ENCODE peak calls at places on chromosomes 13 and 19, in six cellular contexts. V is ovary, C is tibial nerve, T is lower lobe of right lung, A is cardiac muscle cell, Q is mucosa of descending colon. G is an unnamed sample.

GRCh38 chr13:113668491-113668971 is 1.5 kb downstream of the GRK1 start:
- DNase-seq in A (no peak), V (peak; percentile 9), Q (peak; percentile 20), T (peak; percentile 42), C (no peak), G (no peak)

GRCh38 chr13:98083507-98083906 is 59.4 kb upstream of the FARP1 start:
- DNase-seq in A (no peak), T (no peak), Q (no peak), C (no peak), V (no peak), G (peak; percentile 11)

GRCh38 chr13:50133277-50133953 is 118.2 kb downstream of the KCNRG start:
- DNase-seq in Q (peak; percentile 23), T (no peak), V (no peak), C (no peak), A (no peak), G (no peak)

GRCh38 chr19:4606921-4607678 is 32.2 kb upstream of the TNFAIP8L1 start:
- DNase-seq in T (no peak), V (peak; percentile 39), Q (no peak), A (peak; percentile 65), C (no peak), G (peak; percentile 41)

GRCh38 chr13:107476068-107476467 is 739.3 kb downstream of the LIG4 start:
- DNase-seq in T (no peak), V (no peak), Q (no peak), C (no peak), A (no peak), G (no peak)

GRCh38 chr13:42076309-42076713 is 27.9 kb downstream of the DGKH start:
- DNase-seq in Q (no peak), T (no peak), V (no peak), A (no peak), C (no peak), G (no peak)

GRCh38 chr19:11675569-11675968 is 63.2 kb downstream of the ZNF823 start:
- DNase-seq in Q (no peak), C (no peak), A (no peak), V (no peak), T (no peak), G (no peak)

GRCh38 chr13:19742651-19743050 is 40.1 kb downstream of the PSPC1 start:
- DNase-seq in C (no peak), A (no peak), Q (no peak), V (no peak), T (no peak), G (no peak)

GRCh38 chr13:113923376-113924063 is 50.4 kb downstream of the C13orf46 start:
- DNase-seq in C (no peak), A (no peak), V (no peak), T (no peak), Q (no peak), G (no peak)

GRCh38 chr13:52399037-52399436 is 6.9 kb downstream of the THSD1 start:
- DNase-seq in Q (no peak), T (no peak), C (no peak), A (no peak), V (no peak), G (no peak)

GRCh38 chr19:33306853-33307792 is 4.8 kb upstream of the CEBPA start:
- DNase-seq in C (no peak), V (no peak), Q (peak; percentile 38), T (no peak), A (no peak), G (no peak)

GRCh38 chr19:28296506-28296905 is 916.4 kb downstream of the UQCRFS1 start:
- DNase-seq in V (no peak), C (no peak), A (no peak), Q (no peak), T (no peak), G (no peak)

GRCh38 chr19:11281336-11282049 is 14.5 kb upstream of the TSPAN16 start:
- DNase-seq in T (no peak), C (no peak), A (no peak), Q (no peak), V (no peak), G (no peak)

GRCh38 chr19:15640294-15640903 is at the start of gene CYP4F3:
- DNase-seq in Q (peak; percentile 99), V (peak; percentile 36), T (peak; percentile 80), C (peak; percentile 46), A (no peak), G (no peak)

GRCh38 chr13:42548731-42549554 is 25.0 kb upstream of the TNFSF11 start:
- DNase-seq in T (no peak), C (no peak), Q (peak; percentile 31), V (no peak), A (no peak), G (no peak)

GRCh38 chr19:4537953-4538600 is 1.8 kb downstream of the LRG1 start:
- DNase-seq in V (no peak), Q (no peak), C (no peak), T (no peak), A (no peak), G (peak; percentile 2)

GRCh38 chr13:93038187-93038586 is 188.4 kb upstream of the GPC6 start:
- DNase-seq in A (no peak), V (no peak), C (no peak), Q (no peak), T (no peak), G (no peak)

GRCh38 chr13:40408602-40409001 is 257.8 kb downstream of the FOXO1 start:
- DNase-seq in C (no peak), A (no peak), Q (no peak), T (no peak), V (no peak), G (no peak)

GRCh38 chr19:45363861-45364459 is 6.4 kb downstream of the ERCC2 start:
- DNase-seq in C (no peak), T (no peak), Q (no peak), A (no peak), V (no peak), G (no peak)
- H3K4me1 ChIP-seq in C (no peaks in the 10 kb centered on the region), T (no peaks in the 10 kb centered on the region), Q (no peaks in the 10 kb centered on the region), A (no peaks in the 10 kb centered on the region), V (no peaks in the 10 kb centered on the region), G (no peaks in the 10 kb centered on the region)

GRCh38 chr19:17755533-17755885 is 4.2 kb downstream of the FCHO1 start:
- DNase-seq in A (no peak), V (no peak), Q (no peak), T (no peak), C (no peak), G (no peak)
- H3K4me1 ChIP-seq in A (no peaks in the 10 kb centered on the region), V (peaks cover 3% of the 10 kb centered on the region), Q (no peaks in the 10 kb centered on the region), T (no peaks in the 10 kb centered on the region), C (peaks cover 8% of the 10 kb centered on the region), G (no peaks in the 10 kb centered on the region)

GRCh38 chr19:47766670-47767069 is 11.8 kb upstream of the SELENOW start:
- DNase-seq in Q (no peak), A (no peak), C (no peak), T (no peak), V (no peak), G (no peak)

GRCh38 chr19:47766359-47766620 is 12.2 kb upstream of the SELENOW start:
- DNase-seq in C (no peak), A (no peak), T (no peak), Q (no peak), V (peak; percentile 24), G (no peak)

GRCh38 chr19:47767349-47767748 is 11.2 kb upstream of the SELENOW start:
- DNase-seq in A (no peak), V (no peak), C (no peak), Q (no peak), T (no peak), G (no peak)

GRCh38 chr19:47769534-47769933 is 9.0 kb upstream of the SELENOW start:
- DNase-seq in A (no peak), V (no peak), C (no peak), Q (no peak), T (no peak), G (no peak)

GRCh38 chr19:47768604-47769003 is 9.9 kb upstream of the SELENOW start:
- DNase-seq in V (no peak), T (no peak), Q (no peak), C (no peak), A (no peak), G (no peak)
- H3K4me1 ChIP-seq in V (no peaks in the 10 kb centered on the region), T (no peaks in the 10 kb centered on the region), Q (no peaks in the 10 kb centered on the region), C (peaks cover 4% of the 10 kb centered on the region), A (peaks cover 11% of the 10 kb centered on the region), G (no peaks in the 10 kb centered on the region)

GRCh38 chr19:2665103-2665502 is 37.4 kb downstream of the GNG7 start:
- DNase-seq in T (no peak), V (no peak), A (no peak), C (no peak), Q (no peak), G (no peak)
- H3K4me1 ChIP-seq in T (no peaks in the 10 kb centered on the region), V (no peaks in the 10 kb centered on the region), A (peaks cover 14% of the 10 kb centered on the region), C (no peaks in the 10 kb centered on the region), Q (no peaks in the 10 kb centered on the region), G (no peaks in the 10 kb centered on the region)

G was measured in hepatocyte.